ENCODE peak calls at places on chromosomes 13 and 19, in five cellular contexts. S is PC-3, E is IMR-90, L is colonic mucosa, Y is keratinocyte. I is an unnamed sample.
A peak's percentile ranks its signal among the peaks of the same experiment; 100 is the strongest.

GRCh38 chr13:105573134-105573533 is 962.3 kb downstream of the EFNB2 start:
- DNase-seq in S (peak; percentile 43), E (no peak), L (no peak), Y (no peak), I (no peak)

GRCh38 chr13:41514853-41515395 is 57.6 kb downstream of the RGCC start:
- DNase-seq in S (no peak), E (no peak), L (no peak), Y (no peak), I (no peak)

GRCh38 chr19:47022541-47023447 is 3.2 kb downstream of the NPAS1 start:
- DNase-seq in S (no peak), E (no peak), L (no peak), Y (no peak), I (no peak)

GRCh38 chr19:3073159-3073563 is 10.9 kb upstream of the TLE5 start:
- DNase-seq in S (no peak), E (peak; percentile 68), L (peak; percentile 50), Y (no peak), I (peak; percentile 60)

GRCh38 chr13:35814573-35814972 is 316.6 kb downstream of the DCLK1 start:
- DNase-seq in S (no peak), E (no peak), L (no peak), Y (no peak), I (no peak)

GRCh38 chr19:17302391-17303166 is 646 bp downstream of the ABHD8 start:
- DNase-seq in S (peak; percentile 45), E (no peak), L (no peak), Y (no peak), I (no peak)

GRCh38 chr13:21240586-21240985 is 64.1 kb downstream of the MRPL57 start:
- DNase-seq in S (peak; percentile 37), E (peak; percentile 58), L (no peak), Y (no peak), I (peak; percentile 87)

GRCh38 chr19:35641515-35642151 is at the start of gene ETV2:
- DNase-seq in S (no peak), E (peak; percentile 42), L (peak; percentile 38), Y (no peak), I (peak; percentile 26)

GRCh38 chr13:96967248-96967745 is 27.0 kb downstream of the OXGR1 start:
- DNase-seq in S (peak; percentile 26), E (no peak), L (no peak), Y (no peak), I (peak; percentile 34)

GRCh38 chr19:45767881-45768643 is 990 bp downstream of the SIX5 start:
- DNase-seq in S (peak; percentile 37), E (peak; percentile 65), L (peak; percentile 67), Y (no peak), I (peak; percentile 84)

GRCh38 chr13:79837741-79838450 is 356.9 kb downstream of the NDFIP2 start:
- DNase-seq in S (peak; percentile 17), E (peak; percentile 75), L (no peak), Y (no peak), I (peak; percentile 40)

GRCh38 chr19:14440049-14440448 is 6.9 kb downstream of the PKN1 start:
- DNase-seq in S (no peak), E (no peak), L (peak; percentile 71), Y (no peak), I (no peak)

GRCh38 chr13:112188298-112188610 is 121.3 kb downstream of the SOX1 start:
- DNase-seq in S (no peak), E (no peak), L (no peak), Y (no peak), I (no peak)

GRCh38 chr13:112781881-112782361 is 92.1 kb downstream of the ATP11A start:
- DNase-seq in S (no peak), E (no peak), L (no peak), Y (no peak), I (peak; percentile 47)

DNA sequence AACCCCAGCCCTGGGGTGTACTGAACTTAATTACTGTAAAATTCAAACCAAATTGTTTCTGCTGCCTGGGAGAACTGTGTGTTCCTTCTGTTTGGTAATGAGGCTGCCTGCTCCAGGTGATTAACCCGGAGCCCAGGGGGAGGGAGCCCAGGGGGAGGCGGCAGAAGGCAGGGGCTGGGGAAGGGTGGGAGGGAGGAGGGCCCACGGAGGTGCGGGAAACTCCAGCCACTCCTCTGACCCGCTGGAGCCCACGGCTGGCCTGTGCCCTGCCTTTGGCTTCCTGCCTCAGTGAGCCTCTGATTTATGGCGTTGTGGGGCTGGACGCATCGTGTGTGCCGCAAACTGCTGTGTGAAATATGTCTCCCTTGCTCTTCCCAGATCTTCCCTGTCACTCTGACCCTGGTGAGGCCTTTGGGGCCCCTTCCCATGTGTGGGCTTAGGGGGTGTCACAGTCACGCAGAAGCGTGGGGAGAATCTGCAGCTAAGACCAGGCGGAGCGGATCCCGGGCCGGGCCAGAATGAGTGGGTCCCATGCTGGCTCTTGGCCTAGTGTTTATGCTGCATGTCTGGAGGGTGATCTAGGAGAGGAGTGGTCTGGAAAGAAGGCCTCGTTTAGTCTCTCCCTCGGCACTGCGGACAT is 122.8 kb downstream of the KDM4B start:
- DNase-seq in S (no peak), E (no peak), L (no peak), Y (no peak), I (peak; percentile 10)
- H3K9ac ChIP-seq in S (no peak overlapping the region), E (no peak overlapping the region), L (no peak overlapping the region), Y (no peak overlapping the region), I (peak overlapping the region; percentile 65)

GRCh38 chr19:19260417-19260816 is 12.7 kb downstream of the TM6SF2 start:
- DNase-seq in S (no peak), E (no peak), L (no peak), Y (no peak), I (no peak)

GRCh38 chr19:19260842-19261241 is 12.3 kb downstream of the TM6SF2 start:
- DNase-seq in S (no peak), E (no peak), L (no peak), Y (no peak), I (no peak)

GRCh38 chr19:19263886-19264487 is 9.1 kb downstream of the TM6SF2 start:
- DNase-seq in S (no peak), E (no peak), L (no peak), Y (no peak), I (no peak)

GRCh38 chr19:19261350-19262189 is 11.5 kb downstream of the TM6SF2 start:
- DNase-seq in S (no peak), E (no peak), L (no peak), Y (no peak), I (peak; percentile 12)

GRCh38 chr19:19262190-19263057 is 10.7 kb downstream of the TM6SF2 start:
- DNase-seq in S (no peak), E (no peak), L (no peak), Y (no peak), I (peak; percentile 14)
- H3K9ac ChIP-seq in S (no peak overlapping the region), E (no peak overlapping the region), L (no peak overlapping the region), Y (no peak overlapping the region), I (no peak overlapping the region)

GRCh38 chr13:71866173-71867091 is 572 bp downstream of the DACH1 start:
- DNase-seq in S (no peak), E (no peak), L (peak; percentile 40), Y (no peak), I (peak; percentile 24)
- H3K9ac ChIP-seq in S (no peak overlapping the region), E (no peak overlapping the region), L (peak overlapping the region; percentile 89), Y (no peak overlapping the region), I (no peak overlapping the region)

GRCh38 chr19:6490134-6490533 is 8.5 kb upstream of the DENND1C start:
- DNase-seq in S (no peak), E (no peak), L (no peak), Y (no peak), I (no peak)
- H3K9ac ChIP-seq in S (no peak overlapping the region), E (no peak overlapping the region), L (no peak overlapping the region), Y (no peak overlapping the region), I (no peak overlapping the region)

GRCh38 chr13:40129467-40129866 is 474.0 kb downstream of the COG6 start:
- DNase-seq in S (no peak), E (no peak), L (no peak), Y (no peak), I (no peak)

GRCh38 chr13:40125336-40125735 is 469.9 kb downstream of the COG6 start:
- DNase-seq in S (no peak), E (no peak), L (no peak), Y (no peak), I (no peak)

GRCh38 chr13:40127925-40128324 is 472.5 kb downstream of the COG6 start:
- DNase-seq in S (no peak), E (no peak), L (no peak), Y (no peak), I (no peak)

GRCh38 chr13:40126301-40127085 is 471.0 kb downstream of the COG6 start:
- DNase-seq in S (no peak), E (no peak), L (no peak), Y (no peak), I (no peak)

DNA sequence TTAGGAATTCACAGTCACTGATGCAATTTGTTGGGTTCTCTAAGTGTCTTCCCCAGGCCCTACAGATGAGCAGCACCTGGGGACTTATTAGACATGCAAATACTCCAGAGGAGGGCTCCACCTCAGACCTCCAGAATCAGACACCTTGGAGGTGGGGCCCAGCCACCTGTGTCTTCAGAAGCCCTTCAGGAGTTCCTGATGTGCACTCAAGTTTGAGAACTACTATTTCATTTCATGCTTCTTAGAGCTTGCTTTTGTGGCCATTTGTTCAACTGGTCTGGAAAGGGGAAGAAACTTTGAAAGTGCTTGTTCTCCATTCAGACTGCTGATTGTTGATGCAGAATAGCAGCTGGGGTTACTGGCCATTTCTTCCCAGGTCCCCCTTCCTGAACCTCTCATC is 472.0 kb downstream of the COG6 start:
- DNase-seq in S (no peak), E (no peak), L (no peak), Y (no peak), I (no peak)
- H3K9ac ChIP-seq in S (no peak overlapping the region), E (no peak overlapping the region), L (no peak overlapping the region), Y (no peak overlapping the region), I (no peak overlapping the region)

GRCh38 chr19:21326169-21326568 is 3.0 kb downstream of the ZNF708 start:
- DNase-seq in S (no peak), E (no peak), L (no peak), Y (no peak), I (no peak)
- H3K9ac ChIP-seq in S (no peak overlapping the region), E (no peak overlapping the region), L (no peak overlapping the region), Y (no peak overlapping the region), I (no peak overlapping the region)

I was measured in GM23248.